ENCODE peak calls at places on chromosomes 13 and 19, in four cellular contexts. D, P, U and I are unnamed samples.
A peak's percentile ranks its signal among the peaks of the same experiment; 100 is the strongest.

GRCh38 chr19:742540-743075 is 8.3 kb upstream of the MISP start:
- DNase-seq in D (no peak), P (no peak), U (no peak), I (no peak)

GRCh38 chr13:46593403-46593802 is 40.4 kb downstream of the LRCH1 start:
- DNase-seq in P (no peak), U (no peak), D (no peak), I (no peak)

GRCh38 chr13:98324105-98324504 is 147.0 kb upstream of the RNF113B start:
- DNase-seq in U (no peak), D (peak; percentile 63), P (no peak), I (no peak)

GRCh38 chr13:107124129-107124718 is 556.3 kb upstream of the ARGLU1 start:
- DNase-seq in U (no peak), P (no peak), D (peak; percentile 47), I (no peak)

GRCh38 chr13:29801737-29802305 is 48.6 kb downstream of the UBL3 start:
- DNase-seq in P (no peak), D (peak; percentile 4), U (no peak), I (no peak)

GRCh38 chr13:67549331-67549730 is 319.2 kb upstream of the PCDH9 start:
- DNase-seq in P (no peak), D (peak; percentile 87), U (no peak), I (no peak)

GRCh38 chr13:63086286-63086685 is 1670.6 kb upstream of the PCDH20 start:
- DNase-seq in P (no peak), U (no peak), D (peak; percentile 19), I (no peak)

GRCh38 chr13:79457948-79458347 is 23.0 kb upstream of the NDFIP2 start:
- DNase-seq in U (no peak), D (peak; percentile 77), P (peak; percentile 59), I (no peak)

GRCh38 chr19:17997969-17998826 is 9.8 kb upstream of the ARRDC2 start:
- DNase-seq in U (peak; percentile 60), P (no peak), D (peak; percentile 44), I (no peak)

GRCh38 chr19:4431808-4432674 is 25.6 kb downstream of the UBXN6 start:
- DNase-seq in P (no peak), U (no peak), D (no peak), I (no peak)

GRCh38 chr19:39212377-39212742 is 8.3 kb upstream of the SYCN start:
- DNase-seq in P (no peak), D (peak; percentile 11), U (peak; percentile 53), I (no peak)

GRCh38 chr13:102779426-102780159 is 6.0 kb upstream of the TEX30 start:
- DNase-seq in D (no peak), U (no peak), P (no peak), I (no peak)

GRCh38 chr13:69319659-69320058 is 788.0 kb upstream of the ATXN8OS start:
- DNase-seq in U (no peak), P (no peak), D (peak; percentile 59), I (no peak)

GRCh38 chr13:108827637-108828036 is 198.2 kb downstream of the MYO16 start:
- DNase-seq in U (no peak), D (no peak), P (no peak), I (no peak)

GRCh38 chr19:18995804-18996241 is 37.5 kb downstream of the SUGP2 start:
- DNase-seq in P (peak; percentile 50), U (peak; percentile 23), D (peak; percentile 94), I (peak; percentile 68)

GRCh38 chr13:30737511-30738342 is 2.4 kb downstream of the ALOX5AP start:
- DNase-seq in D (no peak), U (no peak), P (no peak), I (no peak)

GRCh38 chr13:36244990-36245389 is 30.6 kb upstream of the SOHLH2 start:
- DNase-seq in U (no peak), P (no peak), D (no peak), I (no peak)

GRCh38 chr13:19183676-19184075 is 2.1 kb upstream of the TUBA3C start:
- DNase-seq in U (no peak), P (no peak), D (no peak), I (no peak)

GRCh38 chr13:19182536-19182935 is 912 bp upstream of the TUBA3C start:
- DNase-seq in D (no peak), P (no peak), U (no peak), I (no peak)

GRCh38 chr13:19179916-19180315 is 1.7 kb downstream of the TUBA3C start:
- DNase-seq in P (no peak), U (no peak), D (no peak), I (no peak)

GRCh38 chr13:19181021-19181620 is 503 bp downstream of the TUBA3C start:
- DNase-seq in P (no peak), D (no peak), U (no peak), I (no peak)

DNA sequence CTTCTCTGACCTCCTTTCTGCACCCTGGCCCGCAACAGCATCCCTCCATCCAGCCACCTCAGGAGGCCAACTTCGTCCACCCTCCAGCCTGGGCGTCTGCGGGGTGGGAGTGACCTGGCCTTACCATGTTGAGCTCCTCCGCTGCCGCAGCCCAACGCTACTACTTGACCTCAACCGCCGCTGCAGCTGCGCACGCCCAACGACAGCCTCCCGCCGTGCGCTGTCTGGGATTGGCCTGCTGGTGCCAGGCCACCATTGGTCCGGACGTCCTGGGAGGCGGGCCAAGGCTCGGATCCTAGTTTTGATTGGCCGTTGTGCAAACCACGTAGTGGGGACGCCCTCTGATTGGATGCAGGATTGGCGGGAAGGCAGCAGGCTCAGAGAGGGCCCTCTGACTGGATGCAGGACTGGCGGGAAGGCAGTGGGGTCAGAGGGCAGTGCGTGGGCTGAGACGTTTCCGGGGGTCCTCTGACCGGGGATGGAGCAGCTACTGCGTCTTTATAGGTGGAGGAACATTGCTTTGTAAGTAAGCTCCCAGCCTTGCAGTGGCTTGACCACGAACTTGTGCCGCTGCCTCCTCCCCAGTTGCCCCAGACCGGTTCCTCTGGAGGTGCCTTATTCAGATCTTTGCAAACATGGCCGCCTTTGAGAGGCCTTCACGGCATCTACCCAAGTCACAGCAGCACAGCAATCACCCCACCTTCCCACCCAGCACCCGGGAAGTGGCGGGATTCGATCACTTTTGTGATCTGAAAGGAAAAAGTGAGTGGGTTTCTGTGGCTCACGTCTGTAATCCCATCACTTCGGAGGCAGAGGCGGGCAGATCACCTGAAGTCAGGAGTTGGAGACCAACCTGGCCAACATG is at the start of gene TUBA3C:
- DNase-seq in D (no peak), P (no peak), U (no peak), I (no peak)
- H3K27me3 ChIP-seq in D (no peaks in the 10 kb centered on the region), P (no peaks in the 10 kb centered on the region), U (no peaks in the 10 kb centered on the region), I (no peaks in the 10 kb centered on the region)

DNA sequence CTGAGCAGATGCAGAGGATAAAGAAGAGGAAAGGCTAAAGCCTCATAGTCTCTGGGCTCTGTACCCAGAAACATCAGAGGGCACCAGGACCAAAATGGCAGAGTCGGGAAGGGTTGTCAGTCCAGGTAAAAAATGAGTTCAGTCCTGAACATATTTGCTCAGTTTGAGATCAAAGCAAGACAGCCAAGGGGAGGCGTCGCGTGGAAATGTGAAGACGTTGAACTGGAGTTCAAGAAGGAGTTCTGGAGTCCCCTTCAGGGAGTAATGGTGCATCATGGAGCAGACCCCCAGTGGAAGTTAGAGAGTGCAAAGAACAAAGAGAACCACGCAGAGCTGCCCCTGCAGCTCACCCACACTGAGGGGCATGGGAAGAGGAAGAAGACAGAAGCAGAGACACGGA is 4.8 kb downstream of the COL4A1 start:
- DNase-seq in P (no peak), D (no peak), U (no peak), I (no peak)
- H3K27me3 ChIP-seq in P (no peaks in the 10 kb centered on the region), D (no peaks in the 10 kb centered on the region), U (peaks cover 74% of the 10 kb centered on the region), I (no peaks in the 10 kb centered on the region)

DNA sequence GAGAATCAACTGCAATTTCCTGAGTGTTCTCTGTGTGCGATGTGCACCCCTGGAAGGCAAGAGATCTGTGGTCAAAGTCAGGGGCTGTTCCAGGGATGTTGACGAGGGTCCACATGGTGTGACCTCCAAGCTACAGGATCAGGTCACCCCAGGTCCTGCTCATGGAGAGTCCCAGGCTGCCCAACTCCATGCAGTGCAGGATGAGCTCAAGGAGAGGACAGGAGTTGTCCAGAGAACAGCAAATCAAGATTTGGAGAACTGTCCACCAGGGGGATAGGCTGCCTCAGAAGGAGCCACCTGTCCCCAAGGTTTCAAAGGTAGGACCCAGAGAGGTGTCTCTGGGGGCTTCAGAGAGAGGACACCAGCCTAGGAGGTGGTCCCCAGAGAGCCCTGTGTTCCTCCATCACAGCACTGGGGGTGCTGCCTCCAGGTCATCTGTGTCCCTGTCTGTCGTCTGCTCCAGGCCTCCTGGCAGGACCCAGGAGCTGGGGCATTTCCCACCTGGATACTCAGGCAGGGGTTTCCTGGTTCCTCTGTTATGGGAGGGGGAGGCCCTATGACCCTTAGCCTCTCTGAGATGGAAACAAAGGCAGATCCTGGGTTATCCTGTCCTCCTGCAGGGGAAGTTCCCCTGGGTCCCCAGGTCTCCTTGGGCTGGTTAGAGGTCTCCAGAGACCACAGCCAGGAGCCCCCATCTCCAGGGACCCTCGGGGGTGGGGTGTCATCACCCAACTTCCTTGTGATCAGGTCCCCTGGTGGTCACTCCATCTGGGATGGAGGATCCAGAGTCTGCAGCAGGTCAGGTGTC is 2.1 kb upstream of the CEACAM7 start:
- DNase-seq in U (no peak), D (no peak), P (no peak), I (no peak)
- H3K27me3 ChIP-seq in U (peaks cover 48% of the 10 kb centered on the region), D (peaks cover 2% of the 10 kb centered on the region), P (no peaks in the 10 kb centered on the region), I (no peaks in the 10 kb centered on the region)

DNA sequence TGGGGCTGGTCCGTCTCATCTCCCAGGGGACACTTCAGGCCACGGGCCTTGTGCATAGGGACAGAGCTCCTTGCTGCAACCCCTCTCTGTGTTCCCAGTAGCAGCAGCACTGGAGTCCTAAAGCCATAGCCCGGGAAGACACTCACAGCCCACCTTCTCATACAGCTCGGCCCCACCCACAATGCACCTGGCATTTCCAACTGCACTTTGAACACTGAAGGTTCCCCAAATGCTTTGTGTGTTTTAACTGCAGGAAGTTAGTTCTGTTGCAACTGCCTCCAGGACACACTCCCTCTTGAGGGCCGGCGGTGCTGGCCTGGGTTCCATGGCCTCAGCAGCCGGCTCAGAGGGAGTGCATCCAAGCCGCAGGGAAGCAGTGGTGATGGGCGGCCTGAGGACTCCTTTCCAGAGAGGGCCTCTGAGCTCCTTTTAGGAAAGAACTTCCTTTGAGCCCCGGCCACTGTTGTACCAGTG is 22.7 kb upstream of the TMEM255B start:
- DNase-seq in P (no peak), U (no peak), D (no peak), I (no peak)
- H3K27me3 ChIP-seq in P (no peaks in the 10 kb centered on the region), U (no peaks in the 10 kb centered on the region), D (no peaks in the 10 kb centered on the region), I (no peaks in the 10 kb centered on the region)

DNA sequence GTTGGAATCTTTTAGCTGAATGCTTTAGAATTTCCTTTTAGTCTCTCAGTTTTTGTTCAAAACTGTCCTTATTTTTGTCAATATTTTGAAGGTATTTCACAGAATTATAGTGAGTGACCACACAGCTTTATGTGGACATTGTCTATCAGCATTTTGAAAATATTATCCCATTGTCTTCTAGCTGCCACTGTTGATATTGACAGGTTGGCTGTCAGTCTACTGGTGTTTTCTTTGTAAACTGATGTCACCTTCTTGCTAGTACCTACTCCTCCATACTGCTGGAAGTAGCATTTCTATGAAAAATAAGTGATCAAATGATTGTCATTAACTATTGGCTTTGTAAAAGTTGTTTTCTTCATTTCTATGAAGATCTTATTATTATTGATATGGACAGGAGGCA is 256.8 kb downstream of the KLF12 start:
- DNase-seq in U (no peak), D (no peak), P (no peak), I (no peak)
- H3K27me3 ChIP-seq in U (no peaks in the 10 kb centered on the region), D (no peaks in the 10 kb centered on the region), P (no peaks in the 10 kb centered on the region), I (no peaks in the 10 kb centered on the region)